ENCODE peak calls at places on chromosomes 11 and 22, in eight cellular contexts. One of them, this sample, is unnamed. For H3K4me1, the result is how much of the 10 kb centered on the place peaks cover.

GRCh38 chr11:93906486-93906885 is 56.1 kb upstream of the VSTM5 start:
- DNase-seq in adipocyte: peak
- DNase-seq in A549: no peak
- DNase-seq in right cardiac atrium: no peak
- DNase-seq in heart right ventricle: no peak
- DNase-seq in CD8-positive, alpha-beta memory T cell: no peak
- DNase-seq in Panc1: no peak
- DNase-seq in IMR-90: peak
- DNase-seq in this sample: no peak

GRCh38 chr11:83918471-83918870 is 632.3 kb upstream of the CCDC90B start:
- DNase-seq in adipocyte: no peak
- DNase-seq in A549: no peak
- DNase-seq in right cardiac atrium: peak
- DNase-seq in heart right ventricle: peak
- DNase-seq in CD8-positive, alpha-beta memory T cell: no peak
- DNase-seq in Panc1: no peak
- DNase-seq in IMR-90: no peak
- DNase-seq in this sample: peak

GRCh38 chr11:104830080-104830479 is 68.2 kb downstream of the CASP12 start:
- DNase-seq in adipocyte: peak
- DNase-seq in A549: no peak
- DNase-seq in right cardiac atrium: no peak
- DNase-seq in heart right ventricle: no peak
- DNase-seq in CD8-positive, alpha-beta memory T cell: no peak
- DNase-seq in Panc1: no peak
- DNase-seq in IMR-90: peak
- DNase-seq in this sample: no peak

GRCh38 chr11:67374571-67375276 is 1.3 kb upstream of the CLCF1 start:
- DNase-seq in adipocyte: peak
- DNase-seq in A549: peak
- DNase-seq in right cardiac atrium: no peak
- DNase-seq in heart right ventricle: no peak
- DNase-seq in CD8-positive, alpha-beta memory T cell: no peak
- DNase-seq in Panc1: no peak
- DNase-seq in IMR-90: no peak
- DNase-seq in this sample: no peak

GRCh38 chr22:38699784-38700183 is 959 bp downstream of the JOSD1 start:
- DNase-seq in adipocyte: peak
- DNase-seq in A549: no peak
- DNase-seq in right cardiac atrium: no peak
- DNase-seq in heart right ventricle: no peak
- DNase-seq in CD8-positive, alpha-beta memory T cell: peak
- DNase-seq in Panc1: no peak
- DNase-seq in IMR-90: peak
- DNase-seq in this sample: no peak

GRCh38 chr22:19180740-19181410 is 2.3 kb upstream of the SLC25A1 start:
- DNase-seq in adipocyte: no peak
- DNase-seq in A549: no peak
- DNase-seq in right cardiac atrium: no peak
- DNase-seq in heart right ventricle: no peak
- DNase-seq in CD8-positive, alpha-beta memory T cell: no peak
- DNase-seq in Panc1: no peak
- DNase-seq in IMR-90: no peak
- DNase-seq in this sample: no peak

GRCh38 chr22:17672417-17672991 is 33.9 kb downstream of the BCL2L13 start:
- DNase-seq in adipocyte: peak
- DNase-seq in A549: no peak
- DNase-seq in right cardiac atrium: no peak
- DNase-seq in heart right ventricle: no peak
- DNase-seq in CD8-positive, alpha-beta memory T cell: no peak
- DNase-seq in Panc1: no peak
- DNase-seq in IMR-90: peak
- DNase-seq in this sample: no peak

GRCh38 chr11:47819743-47820142 is 28.4 kb downstream of the NUP160 start:
- DNase-seq in adipocyte: no peak
- DNase-seq in A549: no peak
- DNase-seq in right cardiac atrium: no peak
- DNase-seq in heart right ventricle: no peak
- DNase-seq in CD8-positive, alpha-beta memory T cell: no peak
- DNase-seq in Panc1: no peak
- DNase-seq in IMR-90: no peak
- DNase-seq in this sample: no peak

GRCh38 chr22:44661070-44661469 is 40.9 kb upstream of the PRR5 start:
- DNase-seq in adipocyte: peak
- DNase-seq in A549: no peak
- DNase-seq in right cardiac atrium: no peak
- DNase-seq in heart right ventricle: no peak
- DNase-seq in CD8-positive, alpha-beta memory T cell: no peak
- DNase-seq in Panc1: no peak
- DNase-seq in IMR-90: no peak
- DNase-seq in this sample: peak

GRCh38 chr11:8192896-8193209 is 24.0 kb upstream of the RIC3 start:
- DNase-seq in adipocyte: no peak
- DNase-seq in A549: no peak
- DNase-seq in right cardiac atrium: no peak
- DNase-seq in heart right ventricle: no peak
- DNase-seq in CD8-positive, alpha-beta memory T cell: no peak
- DNase-seq in Panc1: no peak
- DNase-seq in IMR-90: no peak
- DNase-seq in this sample: no peak

GRCh38 chr22:24984122-24984521 is 31.6 kb downstream of the KIAA1671 start:
- DNase-seq in adipocyte: no peak
- DNase-seq in A549: no peak
- DNase-seq in right cardiac atrium: no peak
- DNase-seq in heart right ventricle: no peak
- DNase-seq in CD8-positive, alpha-beta memory T cell: no peak
- DNase-seq in Panc1: no peak
- DNase-seq in IMR-90: no peak
- DNase-seq in this sample: no peak

GRCh38 chr11:128533473-128533872 is 53.9 kb downstream of the ETS1 start:
- DNase-seq in adipocyte: no peak
- DNase-seq in A549: no peak
- DNase-seq in right cardiac atrium: no peak
- DNase-seq in heart right ventricle: no peak
- DNase-seq in CD8-positive, alpha-beta memory T cell: no peak
- DNase-seq in Panc1: no peak
- DNase-seq in IMR-90: no peak
- DNase-seq in this sample: no peak

GRCh38 chr11:16126361-16126760 is 230.0 kb downstream of the SOX6 start:
- DNase-seq in adipocyte: no peak
- DNase-seq in A549: no peak
- DNase-seq in right cardiac atrium: no peak
- DNase-seq in heart right ventricle: no peak
- DNase-seq in CD8-positive, alpha-beta memory T cell: no peak
- DNase-seq in Panc1: no peak
- DNase-seq in IMR-90: peak
- DNase-seq in this sample: no peak

GRCh38 chr11:1258401-1259075 is 35.7 kb downstream of the MUC5B start:
- DNase-seq in adipocyte: no peak
- DNase-seq in A549: no peak
- DNase-seq in right cardiac atrium: peak
- DNase-seq in heart right ventricle: no peak
- DNase-seq in CD8-positive, alpha-beta memory T cell: no peak
- DNase-seq in Panc1: no peak
- DNase-seq in IMR-90: no peak
- DNase-seq in this sample: peak

GRCh38 chr11:66639066-66639813 is 737 bp downstream of the RBM4 start:
- DNase-seq in adipocyte: peak
- DNase-seq in A549: no peak
- DNase-seq in right cardiac atrium: no peak
- DNase-seq in heart right ventricle: peak
- DNase-seq in CD8-positive, alpha-beta memory T cell: peak
- DNase-seq in Panc1: no peak
- DNase-seq in IMR-90: peak
- DNase-seq in this sample: no peak

GRCh38 chr11:33987975-33988580 is 63.5 kb upstream of the CAPRIN1 start:
- DNase-seq in adipocyte: peak
- DNase-seq in A549: peak
- DNase-seq in right cardiac atrium: peak
- DNase-seq in heart right ventricle: peak
- DNase-seq in CD8-positive, alpha-beta memory T cell: peak
- DNase-seq in Panc1: peak
- DNase-seq in IMR-90: peak
- DNase-seq in this sample: no peak

GRCh38 chr11:30143098-30143705 is 87.6 kb upstream of the FSHB start:
- DNase-seq in adipocyte: peak
- DNase-seq in A549: peak
- DNase-seq in right cardiac atrium: no peak
- DNase-seq in heart right ventricle: no peak
- DNase-seq in CD8-positive, alpha-beta memory T cell: peak
- DNase-seq in Panc1: peak
- DNase-seq in IMR-90: peak
- DNase-seq in this sample: no peak

GRCh38 chr11:113632981-113633380 is 73.1 kb downstream of the TMPRSS5 start:
- DNase-seq in adipocyte: peak
- DNase-seq in A549: no peak
- DNase-seq in right cardiac atrium: no peak
- DNase-seq in heart right ventricle: no peak
- DNase-seq in CD8-positive, alpha-beta memory T cell: no peak
- DNase-seq in Panc1: no peak
- DNase-seq in IMR-90: no peak
- DNase-seq in this sample: no peak

GRCh38 chr11:70853103-70853830 is 399.1 kb downstream of the SHANK2 start:
- DNase-seq in adipocyte: no peak
- DNase-seq in A549: no peak
- DNase-seq in right cardiac atrium: no peak
- DNase-seq in heart right ventricle: no peak
- DNase-seq in CD8-positive, alpha-beta memory T cell: no peak
- DNase-seq in Panc1: no peak
- DNase-seq in IMR-90: no peak
- DNase-seq in this sample: no peak

GRCh38 chr11:1198766-1199688 is 23.8 kb upstream of the MUC5B start:
- DNase-seq in adipocyte: no peak
- DNase-seq in A549: no peak
- DNase-seq in right cardiac atrium: no peak
- DNase-seq in heart right ventricle: no peak
- DNase-seq in CD8-positive, alpha-beta memory T cell: no peak
- DNase-seq in Panc1: no peak
- DNase-seq in IMR-90: no peak
- DNase-seq in this sample: peak

GRCh38 chr11:128289048-128289447 is 298.3 kb downstream of the ETS1 start:
- DNase-seq in adipocyte: no peak
- DNase-seq in A549: no peak
- DNase-seq in right cardiac atrium: no peak
- DNase-seq in heart right ventricle: no peak
- DNase-seq in CD8-positive, alpha-beta memory T cell: no peak
- DNase-seq in Panc1: no peak
- DNase-seq in IMR-90: no peak
- DNase-seq in this sample: no peak

GRCh38 chr11:133515075-133515474 is 17.2 kb downstream of the OPCML start:
- DNase-seq in adipocyte: no peak
- DNase-seq in A549: no peak
- DNase-seq in right cardiac atrium: no peak
- DNase-seq in heart right ventricle: no peak
- DNase-seq in CD8-positive, alpha-beta memory T cell: no peak
- DNase-seq in Panc1: no peak
- DNase-seq in IMR-90: no peak
- DNase-seq in this sample: no peak

GRCh38 chr11:15896026-15896425 is 460.3 kb downstream of the SOX6 start:
- DNase-seq in adipocyte: no peak
- DNase-seq in A549: no peak
- DNase-seq in right cardiac atrium: no peak
- DNase-seq in heart right ventricle: no peak
- DNase-seq in CD8-positive, alpha-beta memory T cell: no peak
- DNase-seq in Panc1: no peak
- DNase-seq in IMR-90: no peak
- DNase-seq in this sample: no peak

DNA sequence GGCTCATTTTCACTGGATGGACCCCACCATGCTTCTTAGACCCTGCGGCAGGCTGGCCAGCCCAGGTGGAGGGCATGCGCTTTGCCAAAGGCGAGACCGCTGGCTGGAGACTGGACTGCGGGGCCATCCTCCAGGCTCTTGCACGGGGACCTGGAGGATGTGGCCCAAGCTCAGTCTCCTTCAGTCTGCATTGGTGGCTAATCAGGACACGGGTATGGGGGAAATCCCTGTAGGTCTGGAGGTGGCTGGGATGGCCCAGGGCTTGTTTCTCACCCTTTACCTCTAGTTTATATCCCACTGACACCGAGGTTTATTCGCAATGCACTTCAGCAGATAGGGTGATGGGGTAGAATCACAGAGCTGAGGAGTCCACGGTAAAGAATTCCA is 45.0 kb downstream of the BCR start:
- DNase-seq in adipocyte: no peak
- DNase-seq in A549: no peak
- DNase-seq in right cardiac atrium: peak
- DNase-seq in heart right ventricle: no peak
- DNase-seq in CD8-positive, alpha-beta memory T cell: no peak
- DNase-seq in Panc1: no peak
- DNase-seq in IMR-90: no peak
- DNase-seq in this sample: no peak
- H3K4me1 ChIP-seq in adipocyte: under half
- H3K4me1 ChIP-seq in A549: under half
- H3K4me1 ChIP-seq in right cardiac atrium: under half
- H3K4me1 ChIP-seq in heart right ventricle: under half
- H3K4me1 ChIP-seq in CD8-positive, alpha-beta memory T cell: half or more
- H3K4me1 ChIP-seq in Panc1: under half
- H3K4me1 ChIP-seq in IMR-90: under half
- H3K4me1 ChIP-seq in this sample: half or more

GRCh38 chr11:62401356-62401755 is 17.5 kb upstream of the SCGB1A1 start:
- DNase-seq in adipocyte: no peak
- DNase-seq in A549: no peak
- DNase-seq in right cardiac atrium: no peak
- DNase-seq in heart right ventricle: no peak
- DNase-seq in CD8-positive, alpha-beta memory T cell: no peak
- DNase-seq in Panc1: no peak
- DNase-seq in IMR-90: no peak
- DNase-seq in this sample: no peak
- H3K4me1 ChIP-seq in adipocyte: half or more
- H3K4me1 ChIP-seq in A549: under half
- H3K4me1 ChIP-seq in right cardiac atrium: under half
- H3K4me1 ChIP-seq in heart right ventricle: under half
- H3K4me1 ChIP-seq in CD8-positive, alpha-beta memory T cell: under half
- H3K4me1 ChIP-seq in Panc1: under half
- H3K4me1 ChIP-seq in IMR-90: under half
- H3K4me1 ChIP-seq in this sample: under half

DNA sequence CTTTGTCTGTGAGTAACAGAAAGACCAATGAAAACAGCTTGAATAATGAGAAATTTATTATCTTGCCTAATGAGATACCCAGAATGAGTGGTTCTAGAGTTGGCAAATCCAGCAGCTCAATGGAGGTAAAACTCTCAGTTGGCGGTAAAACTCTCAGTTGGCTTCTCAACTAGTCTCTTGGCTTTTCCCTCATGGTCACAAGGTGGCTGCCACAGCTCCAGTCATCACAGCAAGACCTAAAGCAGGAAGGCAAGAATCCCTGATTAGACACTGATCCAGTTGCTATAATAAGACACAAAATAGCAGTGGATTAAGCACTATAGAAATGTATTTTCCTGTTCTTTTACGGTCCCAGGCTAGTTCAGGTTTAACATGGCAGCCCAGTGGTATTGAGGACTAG is 37.5 kb upstream of the TSPAN18 start:
- DNase-seq in adipocyte: no peak
- DNase-seq in A549: no peak
- DNase-seq in right cardiac atrium: no peak
- DNase-seq in heart right ventricle: no peak
- DNase-seq in CD8-positive, alpha-beta memory T cell: no peak
- DNase-seq in Panc1: no peak
- DNase-seq in IMR-90: no peak
- DNase-seq in this sample: no peak
- H3K4me1 ChIP-seq in adipocyte: under half
- H3K4me1 ChIP-seq in A549: under half
- H3K4me1 ChIP-seq in right cardiac atrium: under half
- H3K4me1 ChIP-seq in heart right ventricle: under half
- H3K4me1 ChIP-seq in CD8-positive, alpha-beta memory T cell: under half
- H3K4me1 ChIP-seq in Panc1: under half
- H3K4me1 ChIP-seq in IMR-90: under half
- H3K4me1 ChIP-seq in this sample: under half

GRCh38 chr11:121372028-121372427 is 79.5 kb downstream of the SC5D start:
- DNase-seq in adipocyte: no peak
- DNase-seq in A549: no peak
- DNase-seq in right cardiac atrium: no peak
- DNase-seq in heart right ventricle: no peak
- DNase-seq in CD8-positive, alpha-beta memory T cell: no peak
- DNase-seq in Panc1: no peak
- DNase-seq in IMR-90: no peak
- DNase-seq in this sample: no peak
- H3K4me1 ChIP-seq in adipocyte: under half
- H3K4me1 ChIP-seq in A549: under half
- H3K4me1 ChIP-seq in right cardiac atrium: under half
- H3K4me1 ChIP-seq in heart right ventricle: under half
- H3K4me1 ChIP-seq in CD8-positive, alpha-beta memory T cell: half or more
- H3K4me1 ChIP-seq in Panc1: under half
- H3K4me1 ChIP-seq in IMR-90: under half
- H3K4me1 ChIP-seq in this sample: under half